ENCODE peak calls at places on chromosome 7, in five cellular contexts. V is endodermal cell, M is left ventricle myocardium inferior, D is fibroblast of lung, N is MM.1S. O is an unnamed sample.

GRCh38 chr7:77565917-77566316 is 28.8 kb downstream of the PTPN12 start:
- DNase-seq in N (no peak), V (no peak), D (peak), M (no peak), O (no peak)

GRCh38 chr7:52540041-52540440 is 495.4 kb upstream of the POM121L12 start:
- DNase-seq in M (no peak), N (no peak), V (no peak), D (no peak), O (no peak)

GRCh38 chr7:108413782-108414492 is 42.3 kb downstream of the NRCAM start:
- DNase-seq in M (no peak), D (peak), N (no peak), V (peak), O (no peak)

GRCh38 chr7:93245525-93246432 is 13.6 kb downstream of the VPS50 start:
- DNase-seq in N (peak), D (peak), V (no peak), M (no peak), O (no peak)

GRCh38 chr7:130147710-130148325 is 57.4 kb downstream of the TMEM209 start:
- DNase-seq in V (no peak), N (no peak), M (no peak), D (no peak), O (no peak)

GRCh38 chr7:158093156-158093796 is 494.3 kb downstream of the PTPRN2 start:
- DNase-seq in D (no peak), V (peak), M (no peak), N (no peak), O (no peak)

GRCh38 chr7:88635149-88635548 is 124.4 kb upstream of the ZNF804B start:
- DNase-seq in V (peak), M (no peak), N (no peak), D (no peak), O (no peak)

GRCh38 chr7:122886357-122887081 is at the start of gene CADPS2:
- DNase-seq in D (peak), V (peak), M (peak), N (peak), O (peak)

GRCh38 chr7:41809081-41809480 is 106.2 kb upstream of the INHBA start:
- DNase-seq in D (no peak), N (no peak), V (no peak), M (no peak), O (no peak)

GRCh38 chr7:127652333-127653248 is 597 bp downstream of the SND1 start:
- DNase-seq in V (no peak), N (peak), M (no peak), D (peak), O (no peak)
- TF ChIP-seq CTCF in V (no peak), N (no peak), M (no peak), D (no peak), O (no peak)

GRCh38 chr7:27430115-27430514 is 187.5 kb downstream of the EVX1 start:
- DNase-seq in D (no peak), M (no peak), V (no peak), N (peak), O (no peak)
- TF ChIP-seq CTCF in D (no peak), M (no peak), V (no peak), N (no peak), O (no peak)

GRCh38 chr7:143373255-143373794 is 7.8 kb upstream of the ZYX start:
- DNase-seq in N (no peak), V (peak), M (no peak), D (no peak), O (no peak)
- TF ChIP-seq CTCF in N (no peak), V (peak), M (no peak), D (no peak), O (no peak)

GRCh38 chr7:99194301-99194700 is 13.6 kb downstream of the KPNA7 start:
- DNase-seq in V (no peak), N (no peak), M (no peak), D (no peak), O (no peak)

GRCh38 chr7:99199226-99199625 is 8.7 kb downstream of the KPNA7 start:
- DNase-seq in N (no peak), M (no peak), D (no peak), V (no peak), O (no peak)

GRCh38 chr7:99196536-99197288 is 11.2 kb downstream of the KPNA7 start:
- DNase-seq in M (no peak), N (no peak), D (peak), V (peak), O (no peak)

GRCh38 chr7:99195867-99196266 is 12.0 kb downstream of the KPNA7 start:
- DNase-seq in V (peak), N (no peak), M (no peak), D (no peak), O (no peak)

GRCh38 chr7:99197498-99197897 is 10.4 kb downstream of the KPNA7 start:
- DNase-seq in N (no peak), V (no peak), M (no peak), D (no peak), O (no peak)
- TF ChIP-seq CTCF in N (no peak), V (no peak), M (no peak), D (no peak), O (no peak)

GRCh38 chr7:100271716-100272537 is 35.6 kb upstream of the SPDYE3 start:
- DNase-seq in D (peak), M (peak), N (peak), V (peak), O (peak)
- TF ChIP-seq CTCF in D (peak), M (peak), N (peak), V (peak), O (no peak)

GRCh38 chr7:2248984-2249694 is 7.1 kb downstream of the NUDT1 start:
- DNase-seq in N (peak), D (peak), M (peak), V (no peak), O (peak)
- TF ChIP-seq CTCF in N (peak), D (no peak), M (no peak), V (no peak), O (no peak)

DNA sequence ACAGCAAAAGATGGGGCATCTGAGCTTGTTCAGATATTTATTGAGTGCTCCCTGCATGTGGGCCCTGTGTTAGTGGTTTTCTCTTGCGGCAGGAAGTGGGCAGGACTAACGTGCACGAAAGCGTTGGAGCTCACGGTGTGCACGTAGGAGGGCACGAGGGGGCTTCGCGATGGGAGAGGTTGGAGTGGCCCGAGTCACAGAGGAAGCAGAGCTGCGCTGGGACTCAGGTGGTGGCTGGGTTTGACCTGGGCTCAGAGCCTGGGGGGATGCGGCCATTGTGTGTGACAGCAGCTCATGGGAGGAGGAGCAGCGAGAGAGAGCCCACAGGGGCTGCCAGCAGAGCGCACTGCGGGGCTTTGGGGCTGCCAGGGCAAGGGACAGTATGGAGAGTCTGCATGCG is 7.7 kb downstream of the ZSCAN25 start:
- DNase-seq in M (no peak), D (no peak), V (no peak), N (no peak), O (peak)
- TF ChIP-seq CTCF in M (no peak), D (no peak), V (no peak), N (no peak), O (no peak)

DNA sequence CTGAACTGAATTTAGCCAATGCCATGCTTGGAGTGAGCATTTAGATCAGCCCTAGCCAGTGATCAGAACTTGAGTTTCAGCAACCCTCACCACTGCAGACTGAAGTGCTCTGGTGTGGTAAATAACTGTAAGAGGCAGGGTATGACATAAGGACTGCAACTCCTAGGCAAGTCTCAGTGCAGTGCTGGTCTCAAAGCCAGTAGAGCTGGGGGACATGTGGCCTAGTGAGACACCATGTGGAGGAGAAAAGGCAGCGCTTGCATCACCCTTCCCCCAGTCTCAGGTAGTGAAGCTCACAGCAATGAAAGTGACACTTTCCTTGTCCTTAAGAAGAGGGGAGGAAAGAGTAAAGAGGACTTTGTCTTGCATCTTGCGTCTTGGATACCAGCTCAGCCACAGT is 386.8 kb upstream of the POT1 start:
- DNase-seq in M (no peak), V (peak), N (peak), D (no peak), O (no peak)
- TF ChIP-seq CTCF in M (no peak), V (peak), N (peak), D (no peak), O (no peak)

O was measured in mucosa of descending colon.